ENCODE peak calls at places on chromosome 2, in six cellular contexts. One of them, this sample, is unnamed.
A peak's percentile ranks its signal among the peaks of the same experiment; 100 is the strongest.

GRCh38 chr2:65477590-65477989 is 45.2 kb upstream of the SPRED2 start:
- DNase-seq in upper lobe of right lung: no peak
- DNase-seq in lower lobe of right lung: no peak
- DNase-seq in prostate gland: no peak
- DNase-seq in uterus: no peak
- DNase-seq in cardiac muscle cell: peak; percentile 62
- DNase-seq in this sample: no peak

GRCh38 chr2:40087927-40088326 is 308.9 kb upstream of the THUMPD2 start:
- DNase-seq in upper lobe of right lung: no peak
- DNase-seq in lower lobe of right lung: no peak
- DNase-seq in prostate gland: no peak
- DNase-seq in cardiac muscle cell: no peak
- DNase-seq in uterus: no peak
- DNase-seq in this sample: no peak

GRCh38 chr2:178796079-178796677 is 11.0 kb downstream of the TTN start:
- DNase-seq in lower lobe of right lung: no peak
- DNase-seq in uterus: no peak
- DNase-seq in upper lobe of right lung: no peak
- DNase-seq in prostate gland: no peak
- DNase-seq in cardiac muscle cell: peak; percentile 70
- DNase-seq in this sample: no peak

GRCh38 chr2:127768775-127769479 is 42.0 kb downstream of the WDR33 start:
- DNase-seq in uterus: no peak
- DNase-seq in prostate gland: no peak
- DNase-seq in lower lobe of right lung: no peak
- DNase-seq in upper lobe of right lung: no peak
- DNase-seq in cardiac muscle cell: no peak
- DNase-seq in this sample: no peak

GRCh38 chr2:187915810-187916209 is 361.6 kb upstream of the TFPI start:
- DNase-seq in lower lobe of right lung: no peak
- DNase-seq in uterus: no peak
- DNase-seq in upper lobe of right lung: no peak
- DNase-seq in prostate gland: no peak
- DNase-seq in cardiac muscle cell: no peak
- DNase-seq in this sample: no peak

GRCh38 chr2:26561918-26562810 is 79.0 kb downstream of the CIB4 start:
- DNase-seq in prostate gland: no peak
- DNase-seq in cardiac muscle cell: peak; percentile 53
- DNase-seq in upper lobe of right lung: peak; percentile 79
- DNase-seq in uterus: no peak
- DNase-seq in lower lobe of right lung: peak; percentile 68
- DNase-seq in this sample: peak; percentile 84

GRCh38 chr2:164725542-164725941 is 104.3 kb upstream of the GRB14 start:
- DNase-seq in uterus: no peak
- DNase-seq in upper lobe of right lung: no peak
- DNase-seq in cardiac muscle cell: no peak
- DNase-seq in prostate gland: no peak
- DNase-seq in lower lobe of right lung: no peak
- DNase-seq in this sample: no peak

GRCh38 chr2:201320701-201321100 is 36.4 kb downstream of the FLACC1 start:
- DNase-seq in lower lobe of right lung: no peak
- DNase-seq in cardiac muscle cell: peak; percentile 4
- DNase-seq in upper lobe of right lung: no peak
- DNase-seq in prostate gland: no peak
- DNase-seq in uterus: no peak
- DNase-seq in this sample: no peak

GRCh38 chr2:113858764-113859163 is 31.1 kb upstream of the ACTR3 start:
- DNase-seq in upper lobe of right lung: no peak
- DNase-seq in cardiac muscle cell: peak; percentile 66
- DNase-seq in lower lobe of right lung: no peak
- DNase-seq in prostate gland: no peak
- DNase-seq in uterus: no peak
- DNase-seq in this sample: no peak

GRCh38 chr2:106278477-106278876 is 84.4 kb upstream of the UXS1 start:
- DNase-seq in uterus: no peak
- DNase-seq in lower lobe of right lung: no peak
- DNase-seq in cardiac muscle cell: no peak
- DNase-seq in prostate gland: no peak
- DNase-seq in upper lobe of right lung: no peak
- DNase-seq in this sample: no peak

GRCh38 chr2:138716183-138716582 is 64.0 kb downstream of the NXPH2 start:
- DNase-seq in uterus: no peak
- DNase-seq in upper lobe of right lung: no peak
- DNase-seq in lower lobe of right lung: no peak
- DNase-seq in prostate gland: no peak
- DNase-seq in cardiac muscle cell: no peak
- DNase-seq in this sample: no peak

GRCh38 chr2:11344956-11345671 is 678 bp upstream of the ROCK2 start:
- DNase-seq in prostate gland: peak; percentile 85
- DNase-seq in cardiac muscle cell: peak; percentile 93
- DNase-seq in uterus: peak; percentile 89
- DNase-seq in lower lobe of right lung: peak; percentile 70
- DNase-seq in upper lobe of right lung: peak; percentile 79
- DNase-seq in this sample: peak; percentile 81

GRCh38 chr2:26521054-26521912 is 43.4 kb upstream of the OTOF start:
- DNase-seq in prostate gland: no peak
- DNase-seq in lower lobe of right lung: no peak
- DNase-seq in cardiac muscle cell: peak; percentile 17
- DNase-seq in upper lobe of right lung: peak; percentile 16
- DNase-seq in uterus: no peak
- DNase-seq in this sample: no peak

GRCh38 chr2:85915606-85916303 is 27.0 kb upstream of the ST3GAL5 start:
- DNase-seq in lower lobe of right lung: no peak
- DNase-seq in uterus: no peak
- DNase-seq in cardiac muscle cell: no peak
- DNase-seq in prostate gland: no peak
- DNase-seq in upper lobe of right lung: no peak
- DNase-seq in this sample: no peak

GRCh38 chr2:132883430-132883829 is 213.4 kb upstream of the LYPD1 start:
- DNase-seq in upper lobe of right lung: no peak
- DNase-seq in prostate gland: no peak
- DNase-seq in lower lobe of right lung: no peak
- DNase-seq in uterus: no peak
- DNase-seq in cardiac muscle cell: no peak
- DNase-seq in this sample: no peak

GRCh38 chr2:37203708-37204107 is 7.4 kb downstream of the CEBPZOS start:
- DNase-seq in cardiac muscle cell: no peak
- DNase-seq in lower lobe of right lung: no peak
- DNase-seq in uterus: no peak
- DNase-seq in prostate gland: no peak
- DNase-seq in upper lobe of right lung: no peak
- DNase-seq in this sample: no peak

DNA sequence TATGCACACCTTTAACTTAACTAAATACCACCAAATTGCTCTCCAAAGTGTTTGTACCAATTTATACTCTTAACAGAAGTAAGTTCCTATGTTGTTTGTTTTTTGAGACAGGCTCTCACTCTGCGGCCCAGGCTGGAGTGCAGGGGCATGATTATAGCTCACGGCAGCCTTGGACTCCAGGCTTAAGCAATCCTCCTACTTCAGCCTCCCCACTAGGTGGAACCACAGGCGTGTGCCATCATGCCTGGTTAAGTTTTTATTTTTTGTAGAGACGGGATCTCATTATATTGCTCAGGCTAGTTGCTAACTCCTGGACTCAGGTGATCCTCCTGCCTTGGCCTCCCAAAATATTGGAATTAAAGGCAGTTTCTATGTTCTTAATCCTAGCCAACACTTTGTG is 13.1 kb upstream of the NAB1 start:
- DNase-seq in uterus: no peak
- DNase-seq in upper lobe of right lung: no peak
- DNase-seq in prostate gland: no peak
- DNase-seq in lower lobe of right lung: no peak
- DNase-seq in cardiac muscle cell: no peak
- DNase-seq in this sample: no peak
- TF ChIP-seq CTCF in uterus: no peak
- TF ChIP-seq CTCF in upper lobe of right lung: peak; percentile 11
- TF ChIP-seq CTCF in prostate gland: no peak
- TF ChIP-seq CTCF in lower lobe of right lung: no peak
- TF ChIP-seq CTCF in cardiac muscle cell: peak; percentile 9
- TF ChIP-seq CTCF in this sample: no peak

DNA sequence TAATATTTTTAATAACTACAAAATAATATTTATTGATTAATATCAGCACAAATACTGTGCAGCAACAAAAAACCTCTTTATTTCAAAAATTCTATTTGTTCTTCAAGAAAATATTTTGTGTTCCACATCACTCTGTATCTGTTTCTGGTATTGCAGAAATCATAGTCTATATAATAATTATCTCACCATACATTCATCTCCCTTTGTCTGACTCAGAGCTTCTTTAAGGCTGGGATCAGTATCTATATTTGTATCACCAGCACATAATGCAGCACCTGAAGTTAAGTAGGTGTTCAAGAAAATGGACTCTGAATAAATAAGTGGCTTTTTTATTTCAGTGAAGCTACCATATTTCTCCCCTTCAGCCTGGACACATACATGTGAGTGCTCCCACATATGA is 1.6 kb upstream of the MARCHF4 start:
- DNase-seq in prostate gland: no peak
- DNase-seq in cardiac muscle cell: no peak
- DNase-seq in lower lobe of right lung: no peak
- DNase-seq in uterus: no peak
- DNase-seq in upper lobe of right lung: no peak
- DNase-seq in this sample: no peak
- H3K27me3 ChIP-seq in prostate gland: peaks cover 6% of the 10 kb centered on the region
- H3K27me3 ChIP-seq in cardiac muscle cell: peaks cover 61% of the 10 kb centered on the region
- H3K27me3 ChIP-seq in lower lobe of right lung: peaks cover 52% of the 10 kb centered on the region
- H3K27me3 ChIP-seq in uterus: no peaks in the 10 kb centered on the region
- H3K27me3 ChIP-seq in upper lobe of right lung: peaks cover 50% of the 10 kb centered on the region
- H3K27me3 ChIP-seq in this sample: peaks cover 68% of the 10 kb centered on the region

GRCh38 chr2:130819226-130819914 is 17.3 kb upstream of the ARHGEF4 start:
- DNase-seq in uterus: no peak
- DNase-seq in prostate gland: no peak
- DNase-seq in cardiac muscle cell: no peak
- DNase-seq in upper lobe of right lung: peak; percentile 54
- DNase-seq in lower lobe of right lung: no peak
- DNase-seq in this sample: no peak
- TF ChIP-seq CTCF in uterus: no peak
- TF ChIP-seq CTCF in prostate gland: no peak
- TF ChIP-seq CTCF in cardiac muscle cell: peak; percentile 19
- TF ChIP-seq CTCF in upper lobe of right lung: no peak
- TF ChIP-seq CTCF in lower lobe of right lung: no peak
- TF ChIP-seq CTCF in this sample: no peak

GRCh38 chr2:176181551-176181950 is 6.9 kb upstream of the HOXD1 start:
- DNase-seq in cardiac muscle cell: no peak
- DNase-seq in upper lobe of right lung: no peak
- DNase-seq in prostate gland: no peak
- DNase-seq in uterus: no peak
- DNase-seq in lower lobe of right lung: no peak
- DNase-seq in this sample: no peak
- H3K27me3 ChIP-seq in cardiac muscle cell: peaks cover 100% of the 10 kb centered on the region
- H3K27me3 ChIP-seq in upper lobe of right lung: peaks cover 67% of the 10 kb centered on the region
- H3K27me3 ChIP-seq in prostate gland: peaks cover 10% of the 10 kb centered on the region
- H3K27me3 ChIP-seq in uterus: no peaks in the 10 kb centered on the region
- H3K27me3 ChIP-seq in lower lobe of right lung: peaks cover 56% of the 10 kb centered on the region
- H3K27me3 ChIP-seq in this sample: peaks cover 25% of the 10 kb centered on the region

GRCh38 chr2:152525277-152525838 is 190.4 kb downstream of the FMNL2 start:
- DNase-seq in upper lobe of right lung: no peak
- DNase-seq in lower lobe of right lung: no peak
- DNase-seq in prostate gland: no peak
- DNase-seq in cardiac muscle cell: peak; percentile 55
- DNase-seq in uterus: no peak
- DNase-seq in this sample: no peak
- TF ChIP-seq CTCF in upper lobe of right lung: no peak
- TF ChIP-seq CTCF in lower lobe of right lung: no peak
- TF ChIP-seq CTCF in prostate gland: no peak
- TF ChIP-seq CTCF in cardiac muscle cell: no peak
- TF ChIP-seq CTCF in uterus: no peak
- TF ChIP-seq CTCF in this sample: no peak

DNA sequence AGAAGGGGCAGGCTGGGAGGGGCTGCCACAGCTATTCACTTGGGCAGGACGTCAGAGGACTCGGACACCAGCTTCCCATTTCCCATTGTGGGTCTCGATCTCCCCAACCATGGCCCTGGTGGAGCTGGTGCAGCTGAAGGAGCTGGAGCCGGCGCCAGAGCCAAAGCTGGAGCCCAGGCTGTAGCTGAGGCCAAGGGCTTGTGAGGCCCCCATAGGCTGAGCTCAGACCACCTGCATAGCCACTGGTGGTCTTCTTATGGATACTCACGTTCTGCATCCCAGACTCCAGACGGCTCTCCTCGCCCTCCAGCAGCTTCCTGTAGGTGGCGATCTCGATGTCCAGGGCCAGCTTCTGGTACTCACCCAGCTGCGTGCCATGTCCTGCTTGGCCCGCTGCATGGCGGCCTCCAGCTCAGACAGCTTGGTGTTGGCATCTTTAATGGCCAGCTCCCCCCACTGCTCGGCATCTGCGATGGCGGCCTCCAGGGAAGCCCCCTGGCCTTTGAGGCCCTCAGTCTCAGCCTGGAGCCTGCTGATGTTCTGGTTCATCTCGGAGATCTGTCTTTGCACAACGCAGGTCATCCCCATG is 6.0 kb upstream of the CDK5R2 start:
- DNase-seq in uterus: no peak
- DNase-seq in upper lobe of right lung: no peak
- DNase-seq in prostate gland: no peak
- DNase-seq in lower lobe of right lung: no peak
- DNase-seq in cardiac muscle cell: no peak
- DNase-seq in this sample: no peak
- H3K27me3 ChIP-seq in uterus: no peaks in the 10 kb centered on the region
- H3K27me3 ChIP-seq in upper lobe of right lung: peaks cover 27% of the 10 kb centered on the region
- H3K27me3 ChIP-seq in prostate gland: peaks cover 3% of the 10 kb centered on the region
- H3K27me3 ChIP-seq in lower lobe of right lung: peaks cover 26% of the 10 kb centered on the region
- H3K27me3 ChIP-seq in cardiac muscle cell: peaks cover 49% of the 10 kb centered on the region
- H3K27me3 ChIP-seq in this sample: peaks cover 96% of the 10 kb centered on the region

GRCh38 chr2:151071382-151071781 is 190.3 kb downstream of the RBM43 start:
- DNase-seq in lower lobe of right lung: no peak
- DNase-seq in cardiac muscle cell: peak; percentile 79
- DNase-seq in upper lobe of right lung: no peak
- DNase-seq in prostate gland: no peak
- DNase-seq in uterus: no peak
- DNase-seq in this sample: no peak
- TF ChIP-seq CTCF in lower lobe of right lung: peak; percentile 18
- TF ChIP-seq CTCF in cardiac muscle cell: peak; percentile 72
- TF ChIP-seq CTCF in upper lobe of right lung: no peak
- TF ChIP-seq CTCF in prostate gland: no peak
- TF ChIP-seq CTCF in uterus: no peak
- TF ChIP-seq CTCF in this sample: no peak

GRCh38 chr2:48464264-48464663 is 65.7 kb upstream of the STON1 start:
- DNase-seq in lower lobe of right lung: no peak
- DNase-seq in uterus: no peak
- DNase-seq in prostate gland: no peak
- DNase-seq in upper lobe of right lung: no peak
- DNase-seq in cardiac muscle cell: peak; percentile 23
- DNase-seq in this sample: no peak
- H3K27me3 ChIP-seq in lower lobe of right lung: no peaks in the 10 kb centered on the region
- H3K27me3 ChIP-seq in uterus: no peaks in the 10 kb centered on the region
- H3K27me3 ChIP-seq in prostate gland: no peaks in the 10 kb centered on the region
- H3K27me3 ChIP-seq in upper lobe of right lung: no peaks in the 10 kb centered on the region
- H3K27me3 ChIP-seq in cardiac muscle cell: no peaks in the 10 kb centered on the region
- H3K27me3 ChIP-seq in this sample: no peaks in the 10 kb centered on the region